ENCODE peak calls at places on chromosomes 7 and 10, in four cellular contexts. E is BE2C, T is spleen, G is gastrocnemius medialis. S is an unnamed sample.

GRCh38 chr7:143882020-143882610 is 19.9 kb downstream of the TCAF1 start:
- DNase-seq in E (peak), T (no peak), G (peak), S (no peak)

GRCh38 chr10:77264107-77264506 is 373.5 kb downstream of the KCNMA1 start:
- DNase-seq in E (no peak), T (no peak), G (no peak), S (no peak)

GRCh38 chr7:31028417-31028988 is 23.6 kb upstream of the ADCYAP1R1 start:
- DNase-seq in E (peak), T (peak), G (no peak), S (no peak)

GRCh38 chr10:111648046-111648445 is 535.5 kb downstream of the GPAM start:
- DNase-seq in E (peak), T (no peak), G (no peak), S (no peak)

GRCh38 chr10:119006451-119007210 is 22.9 kb upstream of the NANOS1 start:
- DNase-seq in E (peak), T (no peak), G (peak), S (no peak)

GRCh38 chr10:22317121-22317370 is 858 bp downstream of the COMMD3 start:
- DNase-seq in E (no peak), T (no peak), G (no peak), S (no peak)

GRCh38 chr10:116417821-116418220 is 9.8 kb upstream of the PNLIPRP3 start:
- DNase-seq in E (no peak), T (no peak), G (no peak), S (no peak)

GRCh38 chr7:34835901-34836300 is 177.9 kb downstream of the NPSR1 start:
- DNase-seq in E (no peak), T (no peak), G (no peak), S (no peak)

GRCh38 chr10:3295501-3296005 is 123.0 kb upstream of the PITRM1 start:
- DNase-seq in E (no peak), T (no peak), G (no peak), S (no peak)

GRCh38 chr7:147438216-147438615 is 1152.3 kb upstream of the C7orf33 start:
- DNase-seq in E (no peak), T (no peak), G (no peak), S (no peak)

GRCh38 chr10:2924425-2924824 is 142.9 kb upstream of the PFKP start:
- DNase-seq in E (no peak), T (no peak), G (no peak), S (no peak)

GRCh38 chr10:32298066-32298812 is 48.7 kb downstream of the EPC1 start:
- DNase-seq in E (no peak), T (no peak), G (no peak), S (no peak)

GRCh38 chr7:136677456-136678365 is 190.7 kb upstream of the CHRM2 start:
- DNase-seq in E (peak), T (no peak), G (no peak), S (no peak)

GRCh38 chr7:15922002-15922401 is 235.5 kb upstream of the MEOX2 start:
- DNase-seq in E (no peak), T (no peak), G (no peak), S (no peak)

GRCh38 chr10:112758961-112759360 is 191.1 kb upstream of the TCF7L2 start:
- DNase-seq in E (peak), T (no peak), G (no peak), S (no peak)

GRCh38 chr10:70578371-70578947 is 24.1 kb downstream of the PRF1 start:
- DNase-seq in E (no peak), T (no peak), G (no peak), S (no peak)

GRCh38 chr7:33539198-33539597 is 366.1 kb upstream of the BMPER start:
- DNase-seq in E (no peak), T (no peak), G (no peak), S (no peak)

GRCh38 chr7:142303650-142304049 is 45.8 kb upstream of the PRSS58 start:
- DNase-seq in E (no peak), T (no peak), G (no peak), S (peak)

GRCh38 chr7:116592445-116592844 is 67.6 kb downstream of the CAV1 start:
- DNase-seq in E (no peak), T (no peak), G (no peak), S (peak)

GRCh38 chr10:29621161-29621560 is 13.6 kb downstream of the SVIL start:
- DNase-seq in E (peak), T (no peak), G (peak), S (no peak)

GRCh38 chr7:98452791-98453190 is 51.9 kb upstream of the BAIAP2L1 start:
- DNase-seq in E (no peak), T (no peak), G (no peak), S (no peak)

GRCh38 chr7:149625339-149625946 is 127.8 kb upstream of the ZNF746 start:
- DNase-seq in E (peak), T (peak), G (peak), S (peak)

GRCh38 chr10:112261281-112261822 is 21.8 kb upstream of the TECTB start:
- DNase-seq in E (no peak), T (no peak), G (no peak), S (no peak)

GRCh38 chr7:156920076-156920475 is 27.1 kb upstream of the LMBR1 start:
- DNase-seq in E (no peak), T (peak), G (no peak), S (no peak)

GRCh38 chr10:66982792-66983481 is 57.1 kb downstream of the LRRTM3 start:
- DNase-seq in E (no peak), T (no peak), G (no peak), S (peak)

GRCh38 chr7:130560972-130561371 is 69.1 kb downstream of the MEST start:
- DNase-seq in E (no peak), T (no peak), G (no peak), S (no peak)
- TF ChIP-seq CTCF in E (peak), T (no peak), G (no peak), S (no peak)

DNA sequence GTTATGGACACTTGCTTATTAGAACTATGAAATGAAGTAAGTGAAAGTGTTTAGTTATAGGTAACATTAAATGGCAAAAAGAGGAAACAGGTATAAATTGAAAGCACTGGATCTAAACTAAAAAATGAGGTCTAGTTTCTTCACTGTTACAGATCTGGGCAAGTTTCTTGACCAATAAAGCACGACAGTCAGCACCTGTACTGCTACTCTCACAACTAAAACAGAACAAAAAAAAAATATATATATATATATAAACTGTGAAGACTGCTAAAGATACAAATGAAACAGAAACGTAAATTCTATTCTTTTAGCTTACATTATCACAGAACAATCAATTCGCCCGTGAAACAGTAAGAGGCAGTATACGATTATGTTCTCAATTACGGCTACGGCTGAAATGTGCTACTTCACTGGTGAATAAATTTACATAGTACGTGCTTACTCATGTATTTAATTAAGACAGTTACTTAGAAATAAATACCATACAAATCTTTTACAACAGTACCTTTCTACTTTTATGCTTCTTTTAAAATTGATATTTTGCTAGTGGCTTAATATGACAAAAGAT is 4.2 kb downstream of the AHR start:
- DNase-seq in E (no peak), T (no peak), G (no peak), S (no peak)
- TF ChIP-seq CTCF in E (no peak), T (peak), G (no peak), S (no peak)

DNA sequence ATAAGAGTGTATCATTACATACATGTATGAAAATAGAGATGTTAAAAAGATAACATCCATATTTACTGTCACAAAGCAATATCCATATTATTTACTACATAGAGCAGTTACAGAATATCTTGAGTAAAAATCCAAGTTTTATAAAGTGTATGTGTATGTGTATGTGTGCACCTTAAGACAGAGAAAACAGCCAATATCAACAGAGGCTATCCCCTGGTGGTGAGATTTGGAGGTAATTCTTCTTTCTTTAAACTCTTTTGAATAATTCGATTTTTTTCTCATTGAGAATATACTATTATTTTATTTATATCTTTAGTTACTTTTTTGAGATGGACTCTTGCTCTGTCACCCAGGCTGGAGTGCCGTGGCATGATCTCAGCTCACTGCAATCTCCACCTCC is 18.4 kb downstream of the TRDMT1 start:
- DNase-seq in E (no peak), T (no peak), G (no peak), S (no peak)
- TF ChIP-seq CTCF in E (peak), T (no peak), G (no peak), S (peak)

DNA sequence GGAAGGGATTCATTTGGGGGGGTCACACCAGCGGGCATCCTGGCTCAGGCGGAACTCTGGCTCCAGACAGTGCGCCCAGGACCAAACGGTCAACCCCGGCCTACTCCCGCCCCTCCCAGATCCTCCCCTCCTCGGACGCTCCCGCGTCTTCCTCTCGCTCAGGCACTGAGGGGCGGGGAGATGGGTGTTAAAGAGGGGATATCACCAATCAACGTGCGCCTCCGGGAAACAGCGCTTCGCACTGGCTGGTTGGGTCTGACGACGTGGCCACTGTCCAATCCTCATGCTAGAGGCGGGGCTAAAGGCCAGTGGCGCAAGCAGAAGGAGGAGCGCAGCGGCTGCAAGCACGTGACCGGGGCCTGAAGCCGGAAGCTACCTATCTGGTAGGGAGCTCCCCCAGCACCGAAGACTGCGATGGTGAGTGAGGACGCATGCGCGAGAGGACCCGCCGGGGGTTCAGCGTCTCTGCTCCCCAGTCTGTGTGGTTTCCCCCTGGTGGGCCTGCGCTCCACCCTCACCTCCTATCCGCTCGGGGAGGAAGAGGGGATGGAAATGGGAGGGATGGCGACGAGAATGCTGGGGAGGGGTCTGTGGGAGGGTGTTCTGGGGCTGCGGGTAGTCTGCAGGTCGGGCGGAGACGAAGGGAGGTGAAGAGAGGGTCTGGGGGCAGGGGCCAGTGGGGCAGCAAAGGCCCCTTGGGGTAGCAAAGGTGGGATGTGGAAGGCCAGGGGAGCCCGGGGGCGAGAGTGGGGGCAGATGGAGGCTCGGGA is at the start of gene LAMTOR4:
- DNase-seq in E (peak), T (peak), G (peak), S (peak)
- TF ChIP-seq CTCF in E (no peak), T (peak), G (no peak), S (no peak)

GRCh38 chr7:73718438-73718881 is 1.0 kb downstream of the STX1A start:
- DNase-seq in E (no peak), T (no peak), G (no peak), S (no peak)
- TF ChIP-seq CTCF in E (no peak), T (no peak), G (no peak), S (no peak)

GRCh38 chr10:126520918-126521317 is 132.6 kb upstream of the ADAM12 start:
- DNase-seq in E (no peak), T (no peak), G (no peak), S (no peak)
- TF ChIP-seq CTCF in E (peak), T (no peak), G (no peak), S (no peak)

GRCh38 chr10:35642023-35642792 is at the start of gene FZD8:
- DNase-seq in E (peak), T (peak), G (peak), S (peak)
- TF ChIP-seq CTCF in E (peak), T (no peak), G (peak), S (peak)

GRCh38 chr7:42210333-42210732 is 26.7 kb downstream of the GLI3 start:
- DNase-seq in E (no peak), T (no peak), G (no peak), S (no peak)
- TF ChIP-seq CTCF in E (no peak), T (no peak), G (no peak), S (no peak)

GRCh38 chr7:154785898-154786297 is 217.0 kb downstream of the PAXIP1 start:
- DNase-seq in E (no peak), T (no peak), G (no peak), S (no peak)

GRCh38 chr7:154794147-154794780 is 208.7 kb downstream of the PAXIP1 start:
- DNase-seq in E (no peak), T (no peak), G (no peak), S (peak)

GRCh38 chr7:154792436-154793055 is 210.4 kb downstream of the PAXIP1 start:
- DNase-seq in E (no peak), T (no peak), G (no peak), S (no peak)

GRCh38 chr7:154791611-154792010 is 211.3 kb downstream of the PAXIP1 start:
- DNase-seq in E (no peak), T (no peak), G (no peak), S (no peak)

GRCh38 chr7:154789404-154789803 is 213.5 kb downstream of the PAXIP1 start:
- DNase-seq in E (peak), T (no peak), G (no peak), S (peak)
- TF ChIP-seq CTCF in E (peak), T (no peak), G (no peak), S (no peak)

S was measured in endothelial cell.